ENCODE peak calls at places on chromosomes 12 and 14, in eight cellular contexts. K is cardiac fibroblast; A is HT-29; B is ELR; V is T-cell; J is stimulated activated CD8-positive, alpha-beta memory T cell treated with anti-CD3 and anti-CD28 coated beads, Interleukin-4, amount 100 ng/mL, for 24 hours; X is HCT116; I is T-helper 17 cell. H is an unnamed sample.

GRCh38 chr14:38255673-38256357 is at the start of gene CLEC14A:
- DNase-seq in K (no peak), A (no peak), B (no peak), V (no peak), J (no peak), X (no peak), I (no peak), H (no peak)

GRCh38 chr12:117040496-117040895 is 58.7 kb downstream of the TESC start:
- DNase-seq in K (no peak), A (no peak), B (no peak), V (no peak), J (no peak), X (no peak), I (no peak), H (no peak)

GRCh38 chr14:49461529-49462401 is 124.4 kb downstream of the RPS29 start:
- DNase-seq in K (peak; percentile 89), A (peak; percentile 68), B (peak; percentile 81), V (peak; percentile 9), J (peak; percentile 4), X (peak; percentile 78), I (no peak), H (peak; percentile 13)

GRCh38 chr12:24991209-24992049 is 42.5 kb upstream of the BCAT1 start:
- DNase-seq in K (peak; percentile 78), A (peak; percentile 69), B (peak; percentile 78), V (no peak), J (no peak), X (peak; percentile 39), I (no peak), H (no peak)

GRCh38 chr12:24997496-24997895 is 48.6 kb upstream of the BCAT1 start:
- DNase-seq in K (no peak), A (no peak), B (no peak), V (no peak), J (no peak), X (no peak), I (no peak), H (no peak)

GRCh38 chr14:41403360-41403759 is 203.3 kb upstream of the LRFN5 start:
- DNase-seq in K (no peak), A (no peak), B (no peak), V (no peak), J (no peak), X (no peak), I (no peak), H (no peak)

GRCh38 chr14:93683241-93683640 is 105.0 kb downstream of the PRIMA1 start:
- DNase-seq in K (no peak), A (peak; percentile 46), B (peak; percentile 16), V (no peak), J (no peak), X (peak; percentile 48), I (no peak), H (no peak)

GRCh38 chr12:49342914-49343731 is 3.6 kb upstream of the DNAJC22 start:
- DNase-seq in K (no peak), A (no peak), B (no peak), V (no peak), J (no peak), X (no peak), I (no peak), H (no peak)

H was measured in NK-92 treated with Interleukin-12 subunit alpha and Interleukin-12 subunit beta, amount 100 ng/mL, for 24 hours.